ENCODE peak calls at places on chromosomes 4 and X, in five cellular contexts. One of them, this sample, is unnamed. For H3K4me1, the result is how much of the 10 kb centered on the place peaks cover.

GRCh38 chrX:129748265-129748664 is 9.5 kb downstream of the XPNPEP2 start:
- DNase-seq in HepG2: no peak
- DNase-seq in GM12878: no peak
- DNase-seq in SK-N-SH: no peak
- DNase-seq in K562: no peak
- DNase-seq in this sample: peak

GRCh38 chrX:149282909-149283308 is 222.2 kb downstream of the IDS start:
- DNase-seq in HepG2: no peak
- DNase-seq in K562: no peak
- DNase-seq in SK-N-SH: no peak
- DNase-seq in GM12878: no peak
- DNase-seq in this sample: no peak

GRCh38 chrX:38754102-38754790 is 47.0 kb upstream of the MID1IP1 start:
- DNase-seq in HepG2: peak
- DNase-seq in GM12878: peak
- DNase-seq in SK-N-SH: peak
- DNase-seq in K562: peak
- DNase-seq in this sample: peak

GRCh38 chr4:10111067-10111801 is 5.4 kb downstream of the WDR1 start:
- DNase-seq in K562: no peak
- DNase-seq in HepG2: no peak
- DNase-seq in GM12878: no peak
- DNase-seq in SK-N-SH: no peak
- DNase-seq in this sample: no peak

GRCh38 chr4:79050521-79050880 is 111.3 kb upstream of the PAQR3 start:
- DNase-seq in GM12878: no peak
- DNase-seq in K562: no peak
- DNase-seq in HepG2: no peak
- DNase-seq in SK-N-SH: peak
- DNase-seq in this sample: no peak

GRCh38 chrX:108159028-108159670 is 67.6 kb downstream of the ATG4A start:
- DNase-seq in SK-N-SH: no peak
- DNase-seq in HepG2: no peak
- DNase-seq in K562: no peak
- DNase-seq in GM12878: no peak
- DNase-seq in this sample: no peak

GRCh38 chrX:138638996-138639395 is 72.5 kb downstream of the FGF13 start:
- DNase-seq in K562: no peak
- DNase-seq in GM12878: no peak
- DNase-seq in HepG2: no peak
- DNase-seq in SK-N-SH: no peak
- DNase-seq in this sample: no peak

GRCh38 chr4:85107553-85107952 is 141.1 kb upstream of the WDFY3 start:
- DNase-seq in K562: no peak
- DNase-seq in HepG2: no peak
- DNase-seq in SK-N-SH: no peak
- DNase-seq in GM12878: no peak
- DNase-seq in this sample: no peak

GRCh38 chr4:14289708-14290107 is 662.2 kb upstream of the BOD1L1 start:
- DNase-seq in HepG2: no peak
- DNase-seq in SK-N-SH: no peak
- DNase-seq in K562: no peak
- DNase-seq in GM12878: no peak
- DNase-seq in this sample: no peak

GRCh38 chrX:46727445-46727844 is 31.5 kb downstream of the SLC9A7 start:
- DNase-seq in K562: no peak
- DNase-seq in GM12878: no peak
- DNase-seq in SK-N-SH: no peak
- DNase-seq in HepG2: no peak
- DNase-seq in this sample: peak

GRCh38 chr4:88985088-88985779 is 71.8 kb downstream of the FAM13A start:
- DNase-seq in HepG2: no peak
- DNase-seq in SK-N-SH: no peak
- DNase-seq in K562: no peak
- DNase-seq in GM12878: no peak
- DNase-seq in this sample: peak

GRCh38 chr4:27429260-27429970 is 568.8 kb downstream of the STIM2 start:
- DNase-seq in K562: no peak
- DNase-seq in HepG2: no peak
- DNase-seq in SK-N-SH: no peak
- DNase-seq in GM12878: no peak
- DNase-seq in this sample: no peak

GRCh38 chr4:186193851-186194250 is 2.5 kb downstream of the CYP4V2 start:
- DNase-seq in SK-N-SH: no peak
- DNase-seq in HepG2: no peak
- DNase-seq in GM12878: no peak
- DNase-seq in K562: no peak
- DNase-seq in this sample: no peak

GRCh38 chr4:127965803-127966175 is 583 bp downstream of the ABHD18 start:
- DNase-seq in SK-N-SH: peak
- DNase-seq in K562: peak
- DNase-seq in HepG2: peak
- DNase-seq in GM12878: peak
- DNase-seq in this sample: peak

GRCh38 chr4:165738571-165738970 is 134.5 kb upstream of the TLL1 start:
- DNase-seq in SK-N-SH: no peak
- DNase-seq in GM12878: no peak
- DNase-seq in K562: no peak
- DNase-seq in HepG2: no peak
- DNase-seq in this sample: no peak

GRCh38 chr4:169698331-169698730 is 59.4 kb downstream of the HPF1 start:
- DNase-seq in HepG2: no peak
- DNase-seq in GM12878: no peak
- DNase-seq in SK-N-SH: no peak
- DNase-seq in K562: no peak
- DNase-seq in this sample: no peak

GRCh38 chr4:115054836-115055235 is 58.6 kb downstream of the NDST4 start:
- DNase-seq in SK-N-SH: no peak
- DNase-seq in HepG2: peak
- DNase-seq in K562: no peak
- DNase-seq in GM12878: no peak
- DNase-seq in this sample: no peak

GRCh38 chr4:126915999-126916625 is 716.6 kb upstream of the INTU start:
- DNase-seq in GM12878: no peak
- DNase-seq in K562: peak
- DNase-seq in HepG2: no peak
- DNase-seq in SK-N-SH: no peak
- DNase-seq in this sample: no peak

GRCh38 chr4:132860976-132861375 is 288.1 kb upstream of the PCDH10 start:
- DNase-seq in SK-N-SH: no peak
- DNase-seq in GM12878: no peak
- DNase-seq in HepG2: no peak
- DNase-seq in K562: no peak
- DNase-seq in this sample: no peak

GRCh38 chr4:105002278-105002677 is 144.4 kb upstream of the TET2 start:
- DNase-seq in HepG2: no peak
- DNase-seq in K562: no peak
- DNase-seq in GM12878: no peak
- DNase-seq in SK-N-SH: no peak
- DNase-seq in this sample: no peak

GRCh38 chrX:154719132-154719675 is 31.7 kb downstream of the GAB3 start:
- DNase-seq in GM12878: no peak
- DNase-seq in HepG2: no peak
- DNase-seq in SK-N-SH: no peak
- DNase-seq in K562: peak
- DNase-seq in this sample: peak

GRCh38 chr4:188221090-188221489 is 81.8 kb downstream of the TRIML1 start:
- DNase-seq in GM12878: no peak
- DNase-seq in SK-N-SH: no peak
- DNase-seq in HepG2: no peak
- DNase-seq in K562: no peak
- DNase-seq in this sample: no peak

GRCh38 chrX:75156537-75156945 is 458 bp upstream of the ABCB7 start:
- DNase-seq in GM12878: no peak
- DNase-seq in K562: peak
- DNase-seq in SK-N-SH: peak
- DNase-seq in HepG2: no peak
- DNase-seq in this sample: peak

GRCh38 chr4:40264995-40265909 is 68.4 kb downstream of the RHOH start:
- DNase-seq in SK-N-SH: peak
- DNase-seq in HepG2: no peak
- DNase-seq in K562: peak
- DNase-seq in GM12878: no peak
- DNase-seq in this sample: no peak

GRCh38 chr4:124934921-124935320 is 222.4 kb upstream of the ANKRD50 start:
- DNase-seq in SK-N-SH: no peak
- DNase-seq in HepG2: no peak
- DNase-seq in GM12878: no peak
- DNase-seq in K562: no peak
- DNase-seq in this sample: no peak

GRCh38 chr4:124936427-124936826 is 223.9 kb upstream of the ANKRD50 start:
- DNase-seq in GM12878: no peak
- DNase-seq in HepG2: no peak
- DNase-seq in K562: no peak
- DNase-seq in SK-N-SH: peak
- DNase-seq in this sample: peak

GRCh38 chr4:124932447-124932846 is 219.9 kb upstream of the ANKRD50 start:
- DNase-seq in GM12878: no peak
- DNase-seq in SK-N-SH: no peak
- DNase-seq in K562: no peak
- DNase-seq in HepG2: no peak
- DNase-seq in this sample: no peak

GRCh38 chr4:124933521-124933920 is 221.0 kb upstream of the ANKRD50 start:
- DNase-seq in GM12878: no peak
- DNase-seq in HepG2: no peak
- DNase-seq in SK-N-SH: no peak
- DNase-seq in K562: no peak
- DNase-seq in this sample: no peak

DNA sequence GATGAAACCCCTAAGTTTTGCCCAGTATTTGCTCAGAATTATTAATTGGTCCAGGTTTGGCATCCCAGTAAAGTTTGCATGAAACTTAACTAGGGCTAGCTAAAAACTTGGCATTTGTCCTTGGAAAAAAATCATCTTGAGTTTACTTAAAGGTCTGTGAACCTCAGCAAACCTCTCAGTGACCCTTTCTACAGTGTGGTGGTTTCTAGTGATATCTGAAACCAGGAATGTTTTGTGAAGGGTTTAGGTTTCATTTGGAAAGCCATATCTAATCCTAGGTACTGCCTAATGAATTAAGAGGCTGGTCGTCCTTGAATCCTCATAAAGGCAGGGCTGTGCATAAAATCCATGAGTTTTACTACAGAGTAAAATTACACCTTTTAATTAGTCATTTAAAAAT is 218.5 kb upstream of the ANKRD50 start:
- DNase-seq in GM12878: no peak
- DNase-seq in SK-N-SH: no peak
- DNase-seq in K562: no peak
- DNase-seq in HepG2: no peak
- DNase-seq in this sample: peak
- H3K4me1 ChIP-seq in GM12878: under half
- H3K4me1 ChIP-seq in SK-N-SH: under half
- H3K4me1 ChIP-seq in K562: under half
- H3K4me1 ChIP-seq in HepG2: under half
- H3K4me1 ChIP-seq in this sample: under half

DNA sequence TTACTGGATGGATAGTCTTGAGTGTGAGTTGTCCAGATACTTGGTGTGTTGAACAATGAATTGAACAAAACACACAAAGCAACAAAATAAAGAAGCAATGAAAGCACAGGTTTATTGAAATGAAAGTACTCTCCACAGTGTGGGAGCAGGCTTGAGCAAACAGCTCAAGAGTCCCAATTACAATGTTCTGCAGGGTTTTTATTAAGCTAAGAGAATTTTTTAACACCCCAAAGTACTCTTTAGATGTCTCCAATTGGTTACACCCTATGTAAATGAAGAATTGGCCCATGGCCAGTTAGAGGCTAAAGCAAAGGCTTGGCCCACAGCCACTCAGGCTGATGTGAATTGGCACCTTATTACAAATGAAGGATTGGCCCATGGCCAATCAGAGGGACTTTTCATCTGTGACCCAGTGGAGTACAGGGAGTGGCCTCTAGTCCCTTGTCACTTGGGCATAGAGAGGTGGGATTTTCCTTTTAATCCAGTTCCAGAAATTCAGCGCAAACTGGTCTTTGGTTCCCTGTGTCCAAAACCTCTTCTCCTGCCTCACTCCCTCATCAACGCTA is 30.1 kb upstream of the IQCM start:
- DNase-seq in GM12878: no peak
- DNase-seq in K562: no peak
- DNase-seq in SK-N-SH: no peak
- DNase-seq in HepG2: no peak
- DNase-seq in this sample: no peak
- TF ChIP-seq MXI1 in GM12878: no peak
- TF ChIP-seq MXI1 in K562: no peak
- TF ChIP-seq MXI1 in SK-N-SH: no peak
- TF ChIP-seq MXI1 in HepG2: no peak
- TF ChIP-seq MXI1 in this sample: no peak

GRCh38 chrX:71224098-71224708 is 1.2 kb downstream of the GJB1 start:
- DNase-seq in HepG2: no peak
- DNase-seq in SK-N-SH: no peak
- DNase-seq in K562: no peak
- DNase-seq in GM12878: no peak
- DNase-seq in this sample: no peak

GRCh38 chrX:71224969-71225368 is 1.9 kb downstream of the GJB1 start:
- DNase-seq in K562: no peak
- DNase-seq in HepG2: peak
- DNase-seq in GM12878: no peak
- DNase-seq in SK-N-SH: no peak
- DNase-seq in this sample: no peak

GRCh38 chrX:71227370-71228062 is 4.5 kb downstream of the GJB1 start:
- DNase-seq in SK-N-SH: no peak
- DNase-seq in GM12878: no peak
- DNase-seq in K562: peak
- DNase-seq in HepG2: peak
- DNase-seq in this sample: no peak

GRCh38 chrX:71228063-71228642 is 5.1 kb downstream of the GJB1 start:
- DNase-seq in HepG2: peak
- DNase-seq in SK-N-SH: no peak
- DNase-seq in K562: no peak
- DNase-seq in GM12878: no peak
- DNase-seq in this sample: no peak

GRCh38 chrX:71225661-71226060 is 2.6 kb downstream of the GJB1 start:
- DNase-seq in K562: no peak
- DNase-seq in HepG2: no peak
- DNase-seq in SK-N-SH: no peak
- DNase-seq in GM12878: no peak
- DNase-seq in this sample: no peak
- H3K4me1 ChIP-seq in K562: under half
- H3K4me1 ChIP-seq in HepG2: half or more
- H3K4me1 ChIP-seq in SK-N-SH: under half
- H3K4me1 ChIP-seq in GM12878: under half
- H3K4me1 ChIP-seq in this sample: under half

DNA sequence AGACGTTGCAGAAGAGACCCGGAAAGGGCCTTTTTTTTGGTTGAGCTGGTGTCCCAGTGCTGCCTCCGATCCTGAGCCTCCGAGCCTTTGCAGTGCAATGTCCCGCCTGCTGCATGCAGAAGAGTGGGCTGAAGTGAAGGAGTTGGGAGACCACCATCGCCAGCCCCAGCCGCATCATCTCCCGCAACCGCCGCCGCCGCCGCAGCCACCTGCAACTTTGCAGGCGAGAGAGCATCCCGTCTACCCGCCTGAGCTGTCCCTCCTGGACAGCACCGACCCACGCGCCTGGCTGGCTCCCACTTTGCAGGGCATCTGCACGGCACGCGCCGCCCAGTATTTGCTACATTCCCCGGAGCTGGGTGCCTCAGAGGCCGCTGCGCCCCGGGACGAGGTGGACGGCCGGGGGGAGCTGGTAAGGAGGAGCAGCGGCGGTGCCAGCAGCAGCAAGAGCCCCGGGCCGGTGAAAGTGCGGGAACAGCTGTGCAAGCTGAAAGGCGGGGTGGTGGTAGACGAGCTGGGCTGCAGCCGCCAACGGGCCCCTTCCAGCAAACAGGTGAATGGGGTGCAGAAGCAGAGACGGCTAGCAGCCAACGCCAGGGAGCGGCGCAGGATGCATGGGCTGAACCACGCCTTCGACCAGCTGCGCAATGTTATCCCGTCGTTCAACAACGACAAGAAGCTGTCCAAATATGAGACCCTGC is 427 bp downstream of the ATOH1 start:
- DNase-seq in K562: no peak
- DNase-seq in GM12878: no peak
- DNase-seq in SK-N-SH: peak
- DNase-seq in HepG2: no peak
- DNase-seq in this sample: no peak
- TF ChIP-seq MXI1 in K562: no peak
- TF ChIP-seq MXI1 in GM12878: no peak
- TF ChIP-seq MXI1 in SK-N-SH: no peak
- TF ChIP-seq MXI1 in HepG2: no peak
- TF ChIP-seq MXI1 in this sample: no peak